ENCODE peak calls at places on chromosomes 12 and 14, in six cellular contexts. D is pancreas; N is endothelial cell of umbilical vein; V is CD8-positive, alpha-beta memory T cell; Y is upper lobe of right lung; X is lower lobe of right lung. B is an unnamed sample. For H3K4me1, the result is how much of the 10 kb centered on the place peaks cover.

GRCh38 chr14:30996892-30997659 is 28.4 kb upstream of the AP4S1 start:
- DNase-seq in D (no peak), N (no peak), V (no peak), Y (no peak), X (no peak), B (peak)

GRCh38 chr12:75738486-75738885 is 227.1 kb upstream of the KRR1 start:
- DNase-seq in D (no peak), N (no peak), V (no peak), Y (no peak), X (no peak), B (no peak)

GRCh38 chr14:103538291-103539055 is 9.5 kb downstream of the TRMT61A start:
- DNase-seq in D (no peak), N (no peak), V (no peak), Y (no peak), X (peak), B (no peak)

GRCh38 chr12:3294481-3294911 is 196.5 kb upstream of the PRMT8 start:
- DNase-seq in D (peak), N (no peak), V (no peak), Y (no peak), X (no peak), B (no peak)

GRCh38 chr12:12872139-12872933 is 19.0 kb upstream of the GPRC5A start:
- DNase-seq in D (no peak), N (peak), V (no peak), Y (no peak), X (peak), B (peak)

GRCh38 chr12:126667340-126667739 is 1599.6 kb upstream of the TMEM132C start:
- DNase-seq in D (no peak), N (no peak), V (no peak), Y (no peak), X (no peak), B (no peak)

GRCh38 chr12:51814311-51815088 is 34.0 kb downstream of the FIGNL2 start:
- DNase-seq in D (peak), N (peak), V (peak), Y (peak), X (peak), B (peak)

GRCh38 chr14:69441948-69442347 is 42.6 kb upstream of the PLEKHD1 start:
- DNase-seq in D (no peak), N (no peak), V (no peak), Y (no peak), X (no peak), B (no peak)

GRCh38 chr12:92558806-92559205 is 144.0 kb upstream of the PLEKHG7 start:
- DNase-seq in D (no peak), N (no peak), V (no peak), Y (no peak), X (no peak), B (no peak)

GRCh38 chr12:121753844-121754264 is 39.6 kb downstream of the RHOF start:
- DNase-seq in D (no peak), N (no peak), V (no peak), Y (peak), X (peak), B (no peak)

GRCh38 chr12:96434107-96434506 is 33.9 kb upstream of the CDK17 start:
- DNase-seq in D (no peak), N (peak), V (peak), Y (no peak), X (no peak), B (no peak)

GRCh38 chr12:109549613-109550309 is 23.5 kb downstream of the MMAB start:
- DNase-seq in D (no peak), N (no peak), V (no peak), Y (no peak), X (no peak), B (no peak)

GRCh38 chr12:47744005-47744651 is 14.6 kb downstream of the RAPGEF3 start:
- DNase-seq in D (peak), N (no peak), V (peak), Y (peak), X (peak), B (no peak)

GRCh38 chr14:28767851-28768548 is 1.4 kb downstream of the FOXG1 start:
- DNase-seq in D (no peak), N (no peak), V (no peak), Y (no peak), X (no peak), B (no peak)

GRCh38 chr12:103314786-103315185 is 181.0 kb downstream of the C12orf42 start:
- DNase-seq in D (no peak), N (no peak), V (no peak), Y (no peak), X (no peak), B (no peak)

GRCh38 chr14:34174973-34175372 is 224.1 kb upstream of the EGLN3 start:
- DNase-seq in D (no peak), N (no peak), V (no peak), Y (no peak), X (no peak), B (no peak)

GRCh38 chr14:104293231-104293841 is 154.9 kb downstream of the KIF26A start:
- DNase-seq in D (peak), N (no peak), V (no peak), Y (peak), X (peak), B (no peak)

GRCh38 chr12:56007892-56008471 is 10.9 kb downstream of the SUOX start:
- DNase-seq in D (no peak), N (peak), V (no peak), Y (no peak), X (no peak), B (peak)

GRCh38 chr12:66744956-66745383 is 66.1 kb upstream of the GRIP1 start:
- DNase-seq in D (no peak), N (no peak), V (no peak), Y (no peak), X (no peak), B (peak)

GRCh38 chr14:24335461-24336146 is 733 bp upstream of the ADCY4 start:
- DNase-seq in D (no peak), N (peak), V (no peak), Y (peak), X (no peak), B (no peak)

GRCh38 chr12:124993568-124994434 is at the start of gene BRI3BP:
- DNase-seq in D (peak), N (peak), V (peak), Y (peak), X (peak), B (peak)

GRCh38 chr12:25388216-25388615 is 137.5 kb upstream of the KRAS start:
- DNase-seq in D (no peak), N (no peak), V (peak), Y (no peak), X (no peak), B (no peak)

GRCh38 chr12:49188205-49188915 is 520 bp downstream of the TUBA1A start:
- DNase-seq in D (peak), N (peak), V (peak), Y (peak), X (peak), B (peak)

GRCh38 chr12:96400631-96401060 is 407 bp upstream of the CDK17 start:
- DNase-seq in D (no peak), N (peak), V (no peak), Y (no peak), X (no peak), B (no peak)

GRCh38 chr12:4145990-4146859 is 127.3 kb upstream of the CCND2 start:
- DNase-seq in D (no peak), N (no peak), V (no peak), Y (no peak), X (no peak), B (no peak)

GRCh38 chr14:61761557-61761956 is 663 bp upstream of the SNAPC1 start:
- DNase-seq in D (no peak), N (no peak), V (no peak), Y (no peak), X (no peak), B (no peak)

GRCh38 chr12:57247041-57247440 is 3.9 kb downstream of the STAC3 start:
- DNase-seq in D (no peak), N (no peak), V (no peak), Y (no peak), X (no peak), B (no peak)

GRCh38 chr12:51118706-51119105 is 35.3 kb upstream of the CSRNP2 start:
- DNase-seq in D (no peak), N (no peak), V (no peak), Y (no peak), X (no peak), B (no peak)

GRCh38 chr12:3171195-3171591 is 94.0 kb downstream of the TSPAN9 start:
- DNase-seq in D (no peak), N (no peak), V (no peak), Y (no peak), X (no peak), B (no peak)

GRCh38 chr14:103488960-103489359 is 33.7 kb downstream of the CKB start:
- DNase-seq in D (no peak), N (no peak), V (no peak), Y (no peak), X (no peak), B (no peak)

GRCh38 chr12:66141299-66141698 is 10.7 kb upstream of the LLPH start:
- DNase-seq in D (no peak), N (no peak), V (no peak), Y (no peak), X (no peak), B (no peak)

GRCh38 chr12:132398386-132398991 is 69.1 kb upstream of the GALNT9 start:
- DNase-seq in D (peak), N (no peak), V (no peak), Y (no peak), X (peak), B (no peak)

GRCh38 chr12:94149781-94150482 is 1.6 kb downstream of the PLXNC1 start:
- DNase-seq in D (peak), N (no peak), V (peak), Y (peak), X (peak), B (no peak)

GRCh38 chr12:2982361-2982760 is 23.2 kb downstream of the TEAD4 start:
- DNase-seq in D (peak), N (no peak), V (no peak), Y (no peak), X (no peak), B (no peak)

GRCh38 chr14:94052662-94053061 is 26.5 kb downstream of the OTUB2 start:
- DNase-seq in D (no peak), N (no peak), V (no peak), Y (no peak), X (no peak), B (no peak)

GRCh38 chr12:123064356-123064755 is 83.9 kb downstream of the ARL6IP4 start:
- DNase-seq in D (no peak), N (no peak), V (no peak), Y (no peak), X (peak), B (no peak)
- H3K4me1 ChIP-seq in D (under half), N (under half), V (under half), Y (half or more), X (half or more), B (under half)

GRCh38 chr14:101186544-101186943 is 283.0 kb upstream of the RTL1 start:
- DNase-seq in D (no peak), N (no peak), V (no peak), Y (no peak), X (no peak), B (no peak)

GRCh38 chr14:101189962-101190560 is 286.5 kb upstream of the RTL1 start:
- DNase-seq in D (no peak), N (no peak), V (no peak), Y (no peak), X (no peak), B (no peak)

GRCh38 chr14:101187816-101188570 is 284.5 kb upstream of the RTL1 start:
- DNase-seq in D (no peak), N (no peak), V (no peak), Y (peak), X (no peak), B (no peak)

GRCh38 chr14:101187017-101187815 is 283.7 kb upstream of the RTL1 start:
- DNase-seq in D (no peak), N (no peak), V (no peak), Y (no peak), X (no peak), B (no peak)

DNA sequence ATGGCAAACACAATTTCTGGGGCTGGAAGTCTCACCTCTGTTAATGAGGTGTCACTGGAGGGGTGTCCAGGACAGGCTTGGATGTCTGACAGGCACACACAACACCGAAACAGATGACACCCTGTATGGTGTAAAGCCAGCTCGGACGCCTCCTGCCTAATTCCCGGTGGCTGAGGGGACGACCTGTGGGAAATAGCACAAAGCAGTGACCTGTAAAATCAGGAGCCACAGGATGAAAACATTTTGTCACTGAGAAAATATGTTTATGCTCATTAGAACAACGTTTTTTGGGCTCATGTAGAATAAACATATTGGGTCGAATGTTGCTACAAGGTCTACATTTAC is 285.0 kb upstream of the RTL1 start:
- DNase-seq in D (no peak), N (no peak), V (no peak), Y (no peak), X (no peak), B (no peak)
- H3K4me1 ChIP-seq in D (under half), N (under half), V (under half), Y (under half), X (under half), B (under half)

GRCh38 chr14:49999216-49999761 is 106.4 kb downstream of the ARF6 start:
- DNase-seq in D (no peak), N (peak), V (peak), Y (peak), X (peak), B (peak)

GRCh38 chr14:49997991-49998390 is 105.1 kb downstream of the ARF6 start:
- DNase-seq in D (no peak), N (no peak), V (no peak), Y (no peak), X (no peak), B (no peak)

GRCh38 chr14:50000215-50001145 is 107.6 kb downstream of the ARF6 start:
- DNase-seq in D (no peak), N (peak), V (peak), Y (peak), X (peak), B (peak)

GRCh38 chr14:50001146-50001998 is 108.5 kb downstream of the ARF6 start:
- DNase-seq in D (peak), N (no peak), V (peak), Y (peak), X (peak), B (no peak)

GRCh38 chr14:49999826-50000214 is 106.9 kb downstream of the ARF6 start:
- DNase-seq in D (no peak), N (no peak), V (peak), Y (no peak), X (no peak), B (no peak)
- H3K4me1 ChIP-seq in D (under half), N (under half), V (half or more), Y (under half), X (half or more), B (under half)

GRCh38 chr12:68331869-68332725 is at the start of gene MDM1:
- DNase-seq in D (peak), N (peak), V (peak), Y (peak), X (peak), B (peak)

GRCh38 chr12:68331500-68331868 is 678 bp downstream of the MDM1 start:
- DNase-seq in D (no peak), N (no peak), V (no peak), Y (no peak), X (no peak), B (no peak)

GRCh38 chr12:68324531-68324930 is 7.6 kb downstream of the MDM1 start:
- DNase-seq in D (no peak), N (no peak), V (no peak), Y (no peak), X (no peak), B (peak)

GRCh38 chr12:68326720-68327119 is 5.4 kb downstream of the MDM1 start:
- DNase-seq in D (no peak), N (no peak), V (no peak), Y (no peak), X (no peak), B (no peak)

GRCh38 chr12:68327896-68328295 is 4.3 kb downstream of the MDM1 start:
- DNase-seq in D (no peak), N (no peak), V (no peak), Y (no peak), X (no peak), B (no peak)
- H3K4me1 ChIP-seq in D (under half), N (under half), V (under half), Y (under half), X (under half), B (under half)

DNA sequence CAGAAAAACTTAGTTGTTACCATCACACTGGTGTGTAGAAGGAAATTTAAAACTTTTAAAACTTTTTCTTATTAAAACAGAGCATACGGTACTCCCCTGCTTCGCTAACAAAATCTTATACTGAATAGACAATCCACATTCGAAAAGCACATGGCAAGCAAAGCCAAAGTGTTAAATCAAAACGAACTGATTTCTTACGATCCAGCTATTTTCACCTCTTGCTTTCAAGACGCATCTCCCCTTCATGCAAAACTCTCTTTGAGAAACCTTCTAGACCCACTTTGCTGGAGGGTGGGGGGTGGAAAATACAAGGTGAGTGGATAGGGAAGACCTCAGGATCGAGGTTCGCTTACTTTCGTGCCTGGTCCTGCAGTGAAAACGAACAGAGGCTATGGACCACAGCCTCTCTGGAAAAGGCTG is 328 bp downstream of the INTS13 start:
- DNase-seq in D (no peak), N (no peak), V (no peak), Y (no peak), X (no peak), B (no peak)
- H3K4me1 ChIP-seq in D (under half), N (under half), V (half or more), Y (under half), X (half or more), B (under half)

DNA sequence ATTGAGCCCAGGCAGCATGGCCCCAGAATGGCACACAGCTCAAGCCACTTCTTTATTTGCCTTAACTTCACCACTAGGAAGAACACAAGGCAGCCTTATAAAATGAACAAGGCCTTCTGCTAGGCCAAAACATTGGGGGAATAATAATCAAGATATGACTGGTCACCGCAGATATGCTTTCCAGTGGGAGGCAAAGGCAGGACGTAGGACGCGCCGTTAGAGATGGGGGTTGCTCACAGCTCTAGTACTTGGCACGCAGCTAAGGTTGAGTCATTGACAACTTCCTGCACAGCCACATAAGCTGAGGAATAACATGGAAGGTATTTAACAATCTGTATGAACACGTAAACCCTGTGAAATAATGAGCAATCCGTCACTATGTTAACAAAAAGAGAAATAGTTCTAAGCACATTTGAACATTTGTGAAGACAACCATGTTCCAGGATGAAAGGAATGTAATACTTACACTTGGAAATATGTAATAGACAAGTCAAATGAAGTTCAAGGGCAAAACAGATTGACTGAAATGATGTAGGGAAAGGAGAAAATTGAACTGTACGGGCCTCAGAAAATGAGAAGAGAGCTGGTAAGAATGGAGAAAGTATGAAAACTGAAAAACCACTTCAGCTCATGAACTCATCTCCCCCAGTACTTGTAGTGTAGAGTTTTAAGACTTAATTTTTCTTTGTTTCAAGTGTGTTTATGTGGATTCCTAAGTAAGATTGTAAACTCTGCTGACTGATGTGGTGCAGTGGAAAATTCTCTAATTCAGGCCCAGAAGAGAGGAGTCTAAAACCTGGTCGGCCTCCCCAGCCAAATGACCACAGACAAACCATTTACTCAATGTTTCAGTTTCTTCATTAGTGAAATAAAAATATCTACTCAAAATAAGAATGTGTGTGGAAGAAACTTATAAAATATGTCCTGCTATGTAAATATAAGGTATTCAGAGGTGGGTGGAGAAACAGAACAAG is 59.3 kb upstream of the CCDC91 start:
- DNase-seq in D (no peak), N (peak), V (no peak), Y (no peak), X (no peak), B (peak)
- H3K4me1 ChIP-seq in D (under half), N (under half), V (under half), Y (under half), X (under half), B (under half)